ENCODE peak calls at places on chromosomes 2 and 18, in six cellular contexts. M, T, Z, V, A and O are unnamed samples.

GRCh38 chr2:189533274-189534035 is 47.1 kb downstream of the SLC40A1 start:
- DNase-seq in M (no peak), T (no peak), Z (no peak), V (no peak), A (peak), O (no peak)

GRCh38 chr18:49762191-49763077 is 50.9 kb downstream of the ACAA2 start:
- DNase-seq in M (no peak), T (no peak), Z (no peak), V (no peak), A (no peak), O (no peak)

GRCh38 chr2:111251711-111252110 is 131.0 kb downstream of the BCL2L11 start:
- DNase-seq in M (no peak), T (no peak), Z (no peak), V (no peak), A (no peak), O (no peak)

GRCh38 chr2:167862787-167863186 is 384.6 kb downstream of the STK39 start:
- DNase-seq in M (no peak), T (peak), Z (no peak), V (no peak), A (peak), O (no peak)

GRCh38 chr2:84865181-84865783 is 15.6 kb downstream of the TRABD2A start:
- DNase-seq in M (no peak), T (peak), Z (peak), V (no peak), A (peak), O (no peak)

GRCh38 chr2:145777914-145778313 is 1258.0 kb upstream of the ZEB2 start:
- DNase-seq in M (no peak), T (no peak), Z (no peak), V (no peak), A (no peak), O (no peak)

GRCh38 chr18:62850619-62851306 is 135.4 kb downstream of the PHLPP1 start:
- DNase-seq in M (no peak), T (peak), Z (no peak), V (peak), A (no peak), O (no peak)

GRCh38 chr2:239013670-239013960 is 165.7 kb downstream of the TWIST2 start:
- DNase-seq in M (no peak), T (no peak), Z (no peak), V (no peak), A (no peak), O (no peak)

GRCh38 chr2:147603434-147604225 is 241.2 kb upstream of the ACVR2A start:
- DNase-seq in M (no peak), T (no peak), Z (no peak), V (no peak), A (no peak), O (no peak)

GRCh38 chr2:233053928-233054774 is 6.0 kb upstream of the INPP5D start:
- DNase-seq in M (peak), T (peak), Z (peak), V (peak), A (peak), O (peak)

GRCh38 chr2:104474725-104475124 is 379.2 kb upstream of the POU3F3 start:
- DNase-seq in M (no peak), T (no peak), Z (no peak), V (no peak), A (no peak), O (no peak)

GRCh38 chr2:130728007-130728454 is 839 bp upstream of the GPR148 start:
- DNase-seq in M (peak), T (peak), Z (peak), V (no peak), A (no peak), O (no peak)

GRCh38 chr2:65240657-65241056 is 13.0 kb downstream of the ACTR2 start:
- DNase-seq in M (no peak), T (peak), Z (no peak), V (no peak), A (no peak), O (no peak)

GRCh38 chr2:86025229-86025820 is 80.4 kb downstream of the POLR1A start:
- DNase-seq in M (no peak), T (no peak), Z (peak), V (no peak), A (peak), O (peak)

GRCh38 chr2:144341538-144341937 is 178.4 kb downstream of the ZEB2 start:
- DNase-seq in M (no peak), T (no peak), Z (no peak), V (no peak), A (no peak), O (no peak)

GRCh38 chr2:41937464-41937861 is 110.4 kb upstream of the PKDCC start:
- DNase-seq in M (no peak), T (peak), Z (no peak), V (no peak), A (no peak), O (no peak)

GRCh38 chr2:183995632-183996031 is 602.7 kb upstream of the ZNF804A start:
- DNase-seq in M (no peak), T (peak), Z (peak), V (no peak), A (no peak), O (no peak)

GRCh38 chr18:78647018-78647417 is 332.6 kb upstream of the SALL3 start:
- DNase-seq in M (no peak), T (no peak), Z (no peak), V (no peak), A (no peak), O (no peak)

GRCh38 chr18:7084080-7084765 is 33.4 kb downstream of the LAMA1 start:
- DNase-seq in M (no peak), T (peak), Z (peak), V (no peak), A (peak), O (no peak)

GRCh38 chr18:46097378-46097852 is 681 bp downstream of the ATP5F1A start:
- DNase-seq in M (no peak), T (no peak), Z (no peak), V (no peak), A (no peak), O (no peak)

GRCh38 chr2:29317077-29317517 is 201.9 kb downstream of the CLIP4 start:
- DNase-seq in M (peak), T (peak), Z (no peak), V (no peak), A (peak), O (no peak)

GRCh38 chr2:135547311-135547710 is 16.0 kb downstream of the R3HDM1 start:
- DNase-seq in M (no peak), T (no peak), Z (no peak), V (no peak), A (no peak), O (no peak)

GRCh38 chr2:10191554-10191953 is 69.0 kb downstream of the RRM2 start:
- DNase-seq in M (no peak), T (no peak), Z (no peak), V (no peak), A (no peak), O (no peak)

GRCh38 chr2:38836801-38837200 is 38.9 kb downstream of the DHX57 start:
- DNase-seq in M (no peak), T (no peak), Z (no peak), V (no peak), A (no peak), O (no peak)

GRCh38 chr2:240397542-240397916 is 37.9 kb upstream of the GPC1 start:
- DNase-seq in M (no peak), T (no peak), Z (no peak), V (no peak), A (no peak), O (peak)

GRCh38 chr2:134973241-134974146 is 54.9 kb downstream of the CCNT2 start:
- DNase-seq in M (no peak), T (no peak), Z (no peak), V (no peak), A (no peak), O (no peak)

GRCh38 chr2:232439758-232440135 is 16.2 kb upstream of the ALPI start:
- DNase-seq in M (no peak), T (no peak), Z (no peak), V (no peak), A (no peak), O (no peak)

GRCh38 chr18:63316612-63317555 is 2.7 kb downstream of the BCL2 start:
- DNase-seq in M (peak), T (no peak), Z (no peak), V (no peak), A (peak), O (no peak)